ENCODE peak calls at places on chromosomes 5 and 9, in nine cellular contexts. One of them, this sample, is unnamed.

GRCh38 chr5:16160706-16161105 is 18.9 kb downstream of the MARCHF11 start:
- DNase-seq in keratinocyte: peak; percentile 17
- DNase-seq in MM.1S: peak; percentile 77
- DNase-seq in GM12865: peak; percentile 62
- DNase-seq in lower lobe of right lung: no peak
- DNase-seq in lower leg skin: no peak
- DNase-seq in upper lobe of right lung: no peak
- DNase-seq in mucosa of descending colon: peak; percentile 44
- DNase-seq in psoas muscle: no peak
- DNase-seq in this sample: peak; percentile 71

GRCh38 chr9:557601-558201 is 283.8 kb upstream of the DMRT1 start:
- DNase-seq in keratinocyte: peak; percentile 38
- DNase-seq in lower leg skin: no peak
- DNase-seq in upper lobe of right lung: no peak
- DNase-seq in mucosa of descending colon: no peak
- DNase-seq in GM12865: no peak
- DNase-seq in MM.1S: no peak
- DNase-seq in lower lobe of right lung: no peak
- DNase-seq in psoas muscle: no peak
- DNase-seq in this sample: no peak

GRCh38 chr9:38355115-38355514 is 37.4 kb upstream of the ALDH1B1 start:
- DNase-seq in lower leg skin: peak; percentile 6
- DNase-seq in MM.1S: no peak
- DNase-seq in psoas muscle: no peak
- DNase-seq in lower lobe of right lung: no peak
- DNase-seq in GM12865: no peak
- DNase-seq in mucosa of descending colon: no peak
- DNase-seq in upper lobe of right lung: no peak
- DNase-seq in keratinocyte: no peak
- DNase-seq in this sample: no peak

GRCh38 chr5:145682197-145682895 is 152.8 kb downstream of the PRELID2 start:
- DNase-seq in lower leg skin: no peak
- DNase-seq in psoas muscle: no peak
- DNase-seq in upper lobe of right lung: no peak
- DNase-seq in MM.1S: no peak
- DNase-seq in mucosa of descending colon: no peak
- DNase-seq in lower lobe of right lung: no peak
- DNase-seq in GM12865: no peak
- DNase-seq in keratinocyte: no peak
- DNase-seq in this sample: no peak

GRCh38 chr9:70578720-70579119 is 164.3 kb upstream of the KLF9 start:
- DNase-seq in GM12865: no peak
- DNase-seq in upper lobe of right lung: no peak
- DNase-seq in keratinocyte: no peak
- DNase-seq in MM.1S: no peak
- DNase-seq in mucosa of descending colon: no peak
- DNase-seq in lower leg skin: no peak
- DNase-seq in lower lobe of right lung: no peak
- DNase-seq in psoas muscle: no peak
- DNase-seq in this sample: no peak

GRCh38 chr5:10201223-10201868 is 48.3 kb downstream of the ATPSCKMT start:
- DNase-seq in mucosa of descending colon: peak; percentile 17
- DNase-seq in GM12865: no peak
- DNase-seq in lower lobe of right lung: no peak
- DNase-seq in MM.1S: no peak
- DNase-seq in upper lobe of right lung: no peak
- DNase-seq in keratinocyte: no peak
- DNase-seq in psoas muscle: no peak
- DNase-seq in lower leg skin: no peak
- DNase-seq in this sample: no peak

GRCh38 chr5:2674456-2674855 is 77.0 kb downstream of the IRX2 start:
- DNase-seq in psoas muscle: no peak
- DNase-seq in MM.1S: no peak
- DNase-seq in upper lobe of right lung: no peak
- DNase-seq in lower leg skin: no peak
- DNase-seq in mucosa of descending colon: no peak
- DNase-seq in GM12865: no peak
- DNase-seq in lower lobe of right lung: no peak
- DNase-seq in keratinocyte: no peak
- DNase-seq in this sample: no peak

GRCh38 chr9:70525553-70525952 is 111.1 kb upstream of the KLF9 start:
- DNase-seq in upper lobe of right lung: no peak
- DNase-seq in keratinocyte: no peak
- DNase-seq in lower leg skin: no peak
- DNase-seq in MM.1S: no peak
- DNase-seq in mucosa of descending colon: no peak
- DNase-seq in GM12865: no peak
- DNase-seq in psoas muscle: no peak
- DNase-seq in lower lobe of right lung: no peak
- DNase-seq in this sample: peak; percentile 51

GRCh38 chr5:13606051-13606450 is 338.4 kb downstream of the DNAH5 start:
- DNase-seq in GM12865: no peak
- DNase-seq in MM.1S: no peak
- DNase-seq in upper lobe of right lung: no peak
- DNase-seq in lower leg skin: no peak
- DNase-seq in keratinocyte: peak; percentile 62
- DNase-seq in mucosa of descending colon: no peak
- DNase-seq in lower lobe of right lung: no peak
- DNase-seq in psoas muscle: no peak
- DNase-seq in this sample: no peak

GRCh38 chr5:176780951-176781350 is 29.4 kb upstream of the UNC5A start:
- DNase-seq in psoas muscle: no peak
- DNase-seq in lower lobe of right lung: no peak
- DNase-seq in lower leg skin: peak; percentile 80
- DNase-seq in GM12865: no peak
- DNase-seq in mucosa of descending colon: no peak
- DNase-seq in keratinocyte: no peak
- DNase-seq in MM.1S: no peak
- DNase-seq in upper lobe of right lung: peak; percentile 64
- DNase-seq in this sample: no peak

GRCh38 chr9:27108981-27109541 is at the start of gene TEK:
- DNase-seq in upper lobe of right lung: no peak
- DNase-seq in MM.1S: no peak
- DNase-seq in GM12865: no peak
- DNase-seq in mucosa of descending colon: no peak
- DNase-seq in psoas muscle: no peak
- DNase-seq in keratinocyte: no peak
- DNase-seq in lower leg skin: no peak
- DNase-seq in lower lobe of right lung: no peak
- DNase-seq in this sample: peak; percentile 28

GRCh38 chr5:10111575-10111974 is 138.1 kb downstream of the ATPSCKMT start:
- DNase-seq in keratinocyte: no peak
- DNase-seq in mucosa of descending colon: peak; percentile 32
- DNase-seq in GM12865: no peak
- DNase-seq in lower leg skin: no peak
- DNase-seq in psoas muscle: no peak
- DNase-seq in upper lobe of right lung: no peak
- DNase-seq in MM.1S: peak; percentile 27
- DNase-seq in lower lobe of right lung: no peak
- DNase-seq in this sample: peak; percentile 73

GRCh38 chr5:60248900-60249299 is 355.4 kb upstream of the PDE4D start:
- DNase-seq in upper lobe of right lung: no peak
- DNase-seq in GM12865: peak; percentile 78
- DNase-seq in lower leg skin: no peak
- DNase-seq in keratinocyte: no peak
- DNase-seq in MM.1S: peak; percentile 72
- DNase-seq in psoas muscle: peak; percentile 13
- DNase-seq in mucosa of descending colon: peak; percentile 8
- DNase-seq in lower lobe of right lung: no peak
- DNase-seq in this sample: no peak
- H3K4me3 ChIP-seq in upper lobe of right lung: no peak overlapping the region
- H3K4me3 ChIP-seq in GM12865: no peak overlapping the region
- H3K4me3 ChIP-seq in lower leg skin: no peak overlapping the region
- H3K4me3 ChIP-seq in keratinocyte: no peak overlapping the region
- H3K4me3 ChIP-seq in MM.1S: no peak overlapping the region
- H3K4me3 ChIP-seq in psoas muscle: no peak overlapping the region
- H3K4me3 ChIP-seq in mucosa of descending colon: no peak overlapping the region
- H3K4me3 ChIP-seq in lower lobe of right lung: no peak overlapping the region
- H3K4me3 ChIP-seq in this sample: no peak overlapping the region

GRCh38 chr9:92293075-92293354 is 482 bp downstream of the IARS1 start:
- DNase-seq in GM12865: no peak
- DNase-seq in mucosa of descending colon: no peak
- DNase-seq in upper lobe of right lung: no peak
- DNase-seq in lower lobe of right lung: no peak
- DNase-seq in lower leg skin: no peak
- DNase-seq in keratinocyte: no peak
- DNase-seq in MM.1S: no peak
- DNase-seq in psoas muscle: no peak
- DNase-seq in this sample: no peak

GRCh38 chr9:92292338-92293074 is 991 bp downstream of the IARS1 start:
- DNase-seq in psoas muscle: no peak
- DNase-seq in mucosa of descending colon: no peak
- DNase-seq in keratinocyte: no peak
- DNase-seq in GM12865: no peak
- DNase-seq in lower lobe of right lung: no peak
- DNase-seq in upper lobe of right lung: no peak
- DNase-seq in lower leg skin: no peak
- DNase-seq in MM.1S: no peak
- DNase-seq in this sample: peak; percentile 32

GRCh38 chr9:92289708-92290390 is 3.6 kb downstream of the IARS1 start:
- DNase-seq in keratinocyte: no peak
- DNase-seq in GM12865: no peak
- DNase-seq in lower leg skin: no peak
- DNase-seq in psoas muscle: no peak
- DNase-seq in upper lobe of right lung: no peak
- DNase-seq in mucosa of descending colon: no peak
- DNase-seq in MM.1S: no peak
- DNase-seq in lower lobe of right lung: no peak
- DNase-seq in this sample: peak; percentile 85

GRCh38 chr9:92291577-92291976 is 1.9 kb downstream of the IARS1 start:
- DNase-seq in lower leg skin: no peak
- DNase-seq in MM.1S: no peak
- DNase-seq in upper lobe of right lung: no peak
- DNase-seq in keratinocyte: no peak
- DNase-seq in lower lobe of right lung: no peak
- DNase-seq in psoas muscle: no peak
- DNase-seq in GM12865: no peak
- DNase-seq in mucosa of descending colon: no peak
- DNase-seq in this sample: no peak

GRCh38 chr9:92290785-92291429 is 2.6 kb downstream of the IARS1 start:
- DNase-seq in mucosa of descending colon: no peak
- DNase-seq in GM12865: no peak
- DNase-seq in lower lobe of right lung: no peak
- DNase-seq in psoas muscle: no peak
- DNase-seq in keratinocyte: no peak
- DNase-seq in MM.1S: no peak
- DNase-seq in upper lobe of right lung: no peak
- DNase-seq in lower leg skin: no peak
- DNase-seq in this sample: no peak
- H3K4me3 ChIP-seq in mucosa of descending colon: no peak overlapping the region
- H3K4me3 ChIP-seq in GM12865: no peak overlapping the region
- H3K4me3 ChIP-seq in lower lobe of right lung: no peak overlapping the region
- H3K4me3 ChIP-seq in psoas muscle: no peak overlapping the region
- H3K4me3 ChIP-seq in keratinocyte: peak overlapping the region; percentile 78
- H3K4me3 ChIP-seq in MM.1S: no peak overlapping the region
- H3K4me3 ChIP-seq in upper lobe of right lung: no peak overlapping the region
- H3K4me3 ChIP-seq in lower leg skin: no peak overlapping the region
- H3K4me3 ChIP-seq in this sample: no peak overlapping the region

DNA sequence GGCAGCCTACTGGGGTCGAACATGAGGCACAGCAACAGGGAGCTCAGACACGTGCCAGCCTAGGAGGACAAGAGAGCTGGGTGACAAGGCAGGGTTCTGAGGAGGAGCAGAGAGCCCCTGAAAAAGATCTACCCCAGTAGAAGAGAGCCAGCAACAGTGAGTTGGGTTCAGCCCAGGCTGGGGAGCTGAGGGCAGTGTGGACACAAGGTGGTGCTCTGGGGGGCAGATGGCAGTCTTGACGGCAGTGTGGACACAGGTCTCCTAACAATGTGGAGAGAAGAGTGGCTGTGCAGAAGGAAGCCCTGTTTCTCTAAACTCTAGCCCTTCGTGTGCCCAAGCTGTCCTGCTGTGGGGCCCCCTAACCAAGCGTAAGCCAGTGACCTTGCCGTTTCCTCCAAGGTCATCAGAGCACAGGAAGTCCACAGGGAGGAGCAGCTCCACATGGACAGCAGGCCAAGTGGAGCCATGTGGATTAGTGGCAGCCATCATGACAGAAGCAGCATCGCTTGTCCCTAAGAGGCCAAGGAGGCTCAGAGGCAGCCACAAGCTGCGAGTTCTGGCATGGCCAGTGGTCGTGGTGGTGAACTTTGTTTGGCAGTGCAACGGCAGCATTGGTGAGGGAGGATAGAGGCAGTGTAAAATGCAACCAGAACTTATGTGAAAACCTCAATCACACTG is 25.1 kb upstream of the LMX1B start:
- DNase-seq in keratinocyte: no peak
- DNase-seq in GM12865: no peak
- DNase-seq in MM.1S: no peak
- DNase-seq in psoas muscle: no peak
- DNase-seq in mucosa of descending colon: no peak
- DNase-seq in lower lobe of right lung: no peak
- DNase-seq in lower leg skin: no peak
- DNase-seq in upper lobe of right lung: no peak
- DNase-seq in this sample: no peak
- H3K4me3 ChIP-seq in keratinocyte: no peak overlapping the region
- H3K4me3 ChIP-seq in GM12865: no peak overlapping the region
- H3K4me3 ChIP-seq in MM.1S: no peak overlapping the region
- H3K4me3 ChIP-seq in psoas muscle: no peak overlapping the region
- H3K4me3 ChIP-seq in mucosa of descending colon: no peak overlapping the region
- H3K4me3 ChIP-seq in lower lobe of right lung: no peak overlapping the region
- H3K4me3 ChIP-seq in lower leg skin: no peak overlapping the region
- H3K4me3 ChIP-seq in upper lobe of right lung: no peak overlapping the region
- H3K4me3 ChIP-seq in this sample: no peak overlapping the region

DNA sequence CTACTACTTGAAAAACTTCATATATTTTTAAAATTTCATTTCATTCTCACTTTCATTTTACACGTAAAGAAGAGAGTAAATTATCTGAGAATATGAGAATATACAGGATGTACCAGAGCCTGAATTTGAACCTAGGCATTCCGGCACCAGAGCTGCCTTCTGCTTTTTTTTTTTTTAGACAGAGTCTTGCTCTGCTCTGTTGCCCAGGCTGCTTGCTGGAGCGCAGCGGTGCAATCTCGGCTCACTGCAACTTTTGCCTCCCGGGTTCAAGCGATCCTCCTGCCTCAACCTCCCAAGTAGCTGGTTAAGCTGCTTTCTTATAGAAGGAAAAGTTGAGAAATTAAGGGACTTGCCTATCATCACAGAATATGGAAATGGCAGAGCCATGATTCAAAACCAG is 540.1 kb downstream of the EBF1 start:
- DNase-seq in lower lobe of right lung: no peak
- DNase-seq in psoas muscle: no peak
- DNase-seq in MM.1S: no peak
- DNase-seq in GM12865: peak; percentile 57
- DNase-seq in keratinocyte: no peak
- DNase-seq in upper lobe of right lung: no peak
- DNase-seq in lower leg skin: no peak
- DNase-seq in mucosa of descending colon: no peak
- DNase-seq in this sample: no peak
- H3K4me3 ChIP-seq in lower lobe of right lung: no peak overlapping the region
- H3K4me3 ChIP-seq in psoas muscle: no peak overlapping the region
- H3K4me3 ChIP-seq in MM.1S: no peak overlapping the region
- H3K4me3 ChIP-seq in GM12865: peak overlapping the region; percentile 1
- H3K4me3 ChIP-seq in keratinocyte: no peak overlapping the region
- H3K4me3 ChIP-seq in upper lobe of right lung: no peak overlapping the region
- H3K4me3 ChIP-seq in lower leg skin: no peak overlapping the region
- H3K4me3 ChIP-seq in mucosa of descending colon: no peak overlapping the region
- H3K4me3 ChIP-seq in this sample: no peak overlapping the region

This sample was measured in AG10803.